ENCODE peak calls at places on chromosomes 12 and 14, in six cellular contexts. F is GM23248, L is activated T-cell treated with anti-CD3 and anti-CD28 coated beads for 48 hours, T is uterus, J is AML-193, V is DMS153. D is an unnamed sample.

GRCh38 chr12:127108360-127109215 is 1158.4 kb upstream of the TMEM132C start:
- DNase-seq in T (peak), L (peak), J (peak), F (peak), V (peak), D (peak)

GRCh38 chr12:80195143-80195726 is 95.9 kb downstream of the OTOGL start:
- DNase-seq in T (no peak), J (peak), L (no peak), F (peak), V (no peak), D (peak)

GRCh38 chr14:90815817-90816662 is at the start of gene TTC7B:
- DNase-seq in F (peak), V (no peak), T (peak), L (peak), J (peak), D (no peak)

GRCh38 chr14:44149597-44149996 is 357.5 kb downstream of the FSCB start:
- DNase-seq in J (peak), L (no peak), F (no peak), T (no peak), V (no peak), D (peak)

GRCh38 chr14:68219407-68219806 is 399.8 kb downstream of the RAD51B start:
- DNase-seq in L (no peak), V (no peak), T (no peak), J (no peak), F (no peak), D (no peak)

GRCh38 chr12:52872644-52873384 is 24.0 kb upstream of the KRT78 start:
- DNase-seq in L (no peak), T (no peak), V (no peak), J (no peak), F (no peak), D (no peak)

GRCh38 chr14:88198441-88198840 is 124.6 kb downstream of the KCNK10 start:
- DNase-seq in F (no peak), L (no peak), T (no peak), J (no peak), V (no peak), D (no peak)

GRCh38 chr12:46480724-46481123 is 108.2 kb upstream of the SLC38A2 start:
- DNase-seq in V (no peak), J (no peak), F (peak), T (no peak), L (no peak), D (no peak)

GRCh38 chr12:54383041-54383609 is 1.4 kb downstream of the ZNF385A start:
- DNase-seq in V (no peak), F (peak), L (no peak), J (peak), T (no peak), D (peak)

GRCh38 chr14:52412426-52412825 is 98.3 kb downstream of the PTGER2 start:
- DNase-seq in L (no peak), F (no peak), V (no peak), J (no peak), T (no peak), D (no peak)

GRCh38 chr12:67441736-67442346 is 172.7 kb downstream of the CAND1 start:
- DNase-seq in L (peak), J (peak), F (peak), T (peak), V (peak), D (peak)

GRCh38 chr14:93619176-93619793 is 169.0 kb downstream of the PRIMA1 start:
- DNase-seq in F (peak), L (peak), T (no peak), V (no peak), J (peak), D (peak)

GRCh38 chr12:50057000-50057841 is at the start of gene ASIC1:
- DNase-seq in F (peak), T (peak), J (peak), V (peak), L (peak), D (peak)

GRCh38 chr14:102825307-102826095 is 48.3 kb downstream of the TRAF3 start:
- DNase-seq in T (no peak), F (no peak), L (no peak), V (no peak), J (no peak), D (no peak)

GRCh38 chr12:62332598-62332997 is 72.4 kb downstream of the USP15 start:
- DNase-seq in T (no peak), J (no peak), L (no peak), F (peak), V (no peak), D (peak)

GRCh38 chr12:82996168-82996812 is 309.6 kb downstream of the TMTC2 start:
- DNase-seq in T (no peak), J (no peak), V (peak), F (no peak), L (no peak), D (peak)

GRCh38 chr14:73607241-73607640 is 5.1 kb upstream of the ACOT6 start:
- DNase-seq in F (no peak), L (no peak), V (no peak), T (no peak), J (no peak), D (no peak)

GRCh38 chr12:131005161-131006035 is 51.7 kb downstream of the ADGRD1 start:
- DNase-seq in V (no peak), T (no peak), F (no peak), J (no peak), L (no peak), D (no peak)

GRCh38 chr12:127607146-127607725 is 659.7 kb upstream of the TMEM132C start:
- DNase-seq in V (no peak), J (no peak), L (no peak), F (no peak), T (no peak), D (no peak)

GRCh38 chr12:103816663-103817062 is 24.4 kb downstream of the NT5DC3 start:
- DNase-seq in V (no peak), T (no peak), L (no peak), J (no peak), F (no peak), D (no peak)

GRCh38 chr12:65940744-65941143 is 116.5 kb downstream of the HMGA2 start:
- DNase-seq in J (no peak), T (no peak), V (no peak), F (no peak), L (no peak), D (no peak)

GRCh38 chr14:91519239-91520036 is 9.3 kb upstream of the PPP4R3A start:
- DNase-seq in V (no peak), T (no peak), F (no peak), L (no peak), J (no peak), D (no peak)

GRCh38 chr12:132222096-132222807 is 78.0 kb downstream of the NOC4L start:
- DNase-seq in V (peak), F (peak), J (peak), T (no peak), L (peak), D (peak)

D was measured in renal cortical epithelial cell.